ENCODE peak calls at places on chromosomes 16 and 17, in ten cellular contexts. Y is transverse colon, U is lower leg skin, Z is cardiac muscle cell, R is heart right ventricle, H is HFF-Myc, E is fibroblast of the aortic adventitia, K is GM06990, D is AG10803, T is adipocyte. W is an unnamed sample.

GRCh38 chr17:32876414-32877163 is at the start of gene MYO1D:
- DNase-seq in Y (peak), U (peak), Z (no peak), R (peak), H (no peak), E (no peak), K (peak), D (no peak), T (peak), W (peak)

GRCh38 chr17:77856551-77857305 is 101.8 kb upstream of the TNRC6C start:
- DNase-seq in Y (no peak), U (no peak), Z (no peak), R (peak), H (no peak), E (no peak), K (no peak), D (no peak), T (no peak), W (no peak)

GRCh38 chr17:27976331-27976730 is 66.1 kb upstream of the NLK start:
- DNase-seq in Y (no peak), U (no peak), Z (no peak), R (no peak), H (no peak), E (no peak), K (peak), D (no peak), T (no peak), W (no peak)

GRCh38 chr16:87918314-87918713 is 18.0 kb downstream of the CA5A start:
- DNase-seq in Y (no peak), U (peak), Z (no peak), R (no peak), H (no peak), E (peak), K (no peak), D (peak), T (no peak), W (no peak)

GRCh38 chr16:52398021-52398420 is 148.9 kb downstream of the TOX3 start:
- DNase-seq in Y (no peak), U (no peak), Z (no peak), R (no peak), H (no peak), E (no peak), K (no peak), D (no peak), T (no peak), W (no peak)

GRCh38 chr16:28623172-28623711 is 13.4 kb upstream of the SULT1A1 start:
- DNase-seq in Y (peak), U (peak), Z (peak), R (peak), H (no peak), E (peak), K (peak), D (no peak), T (no peak), W (no peak)

GRCh38 chr17:21689604-21690003 is 2.7 kb upstream of the KCNJ18 start:
- DNase-seq in Y (no peak), U (no peak), Z (peak), R (no peak), H (no peak), E (peak), K (no peak), D (peak), T (peak), W (peak)

GRCh38 chr16:46745594-46745993 is 2.5 kb downstream of the MYLK3 start:
- DNase-seq in Y (no peak), U (peak), Z (no peak), R (no peak), H (no peak), E (no peak), K (no peak), D (no peak), T (no peak), W (no peak)

GRCh38 chr17:41451154-41451728 is 10.5 kb upstream of the KRT38 start:
- DNase-seq in Y (no peak), U (no peak), Z (peak), R (no peak), H (no peak), E (peak), K (no peak), D (peak), T (no peak), W (no peak)

GRCh38 chr16:70529051-70529777 is 5.6 kb downstream of the SF3B3 start:
- DNase-seq in Y (no peak), U (no peak), Z (peak), R (no peak), H (no peak), E (peak), K (no peak), D (peak), T (peak), W (peak)

GRCh38 chr17:21208352-21208751 is 5.6 kb downstream of the TMEM11 start:
- DNase-seq in Y (no peak), U (no peak), Z (no peak), R (no peak), H (no peak), E (no peak), K (no peak), D (no peak), T (no peak), W (no peak)

GRCh38 chr17:8441690-8442089 is 6.0 kb downstream of the NDEL1 start:
- DNase-seq in Y (no peak), U (no peak), Z (no peak), R (no peak), H (no peak), E (no peak), K (no peak), D (no peak), T (no peak), W (no peak)

GRCh38 chr16:89687092-89687940 is 827 bp downstream of the CDK10 start:
- DNase-seq in Y (peak), U (no peak), Z (peak), R (no peak), H (no peak), E (peak), K (no peak), D (peak), T (peak), W (peak)

GRCh38 chr16:85528528-85529387 is 84.4 kb upstream of the GSE1 start:
- DNase-seq in Y (no peak), U (no peak), Z (peak), R (no peak), H (no peak), E (no peak), K (peak), D (no peak), T (no peak), W (no peak)

GRCh38 chr17:36092228-36092627 is 2.3 kb upstream of the CCL3 start:
- DNase-seq in Y (no peak), U (no peak), Z (no peak), R (no peak), H (no peak), E (no peak), K (peak), D (no peak), T (no peak), W (no peak)

GRCh38 chr16:30896203-30896889 is at the start of gene CTF1:
- DNase-seq in Y (peak), U (peak), Z (peak), R (peak), H (peak), E (peak), K (no peak), D (peak), T (peak), W (peak)

GRCh38 chr17:8324913-8325312 is 14.7 kb upstream of the ODF4 start:
- DNase-seq in Y (no peak), U (no peak), Z (no peak), R (no peak), H (no peak), E (no peak), K (no peak), D (no peak), T (no peak), W (no peak)

GRCh38 chr17:19538095-19539039 is 4.7 kb downstream of the SLC47A1 start:
- DNase-seq in Y (peak), U (no peak), Z (no peak), R (no peak), H (no peak), E (no peak), K (no peak), D (no peak), T (no peak), W (peak)

GRCh38 chr16:57627184-57627871 is 1.1 kb upstream of the ADGRG1 start:
- DNase-seq in Y (no peak), U (no peak), Z (peak), R (no peak), H (peak), E (peak), K (no peak), D (peak), T (peak), W (no peak)

GRCh38 chr17:57879437-57880085 is 29.7 kb upstream of the MRPS23 start:
- DNase-seq in Y (no peak), U (no peak), Z (no peak), R (no peak), H (no peak), E (no peak), K (no peak), D (no peak), T (no peak), W (peak)

GRCh38 chr17:52106638-52107261 is 51.8 kb downstream of the CA10 start:
- DNase-seq in Y (peak), U (no peak), Z (peak), R (no peak), H (peak), E (peak), K (no peak), D (peak), T (peak), W (peak)

GRCh38 chr17:5203908-5204294 is 12.2 kb upstream of the ZNF594 start:
- DNase-seq in Y (no peak), U (no peak), Z (peak), R (no peak), H (no peak), E (peak), K (no peak), D (peak), T (peak), W (no peak)

GRCh38 chr16:59909262-59909661 is 1175.1 kb upstream of the GOT2 start:
- DNase-seq in Y (no peak), U (no peak), Z (no peak), R (no peak), H (no peak), E (no peak), K (no peak), D (peak), T (no peak), W (no peak)

GRCh38 chr17:82921426-82921825 is 81.6 kb upstream of the ZNF750 start:
- DNase-seq in Y (no peak), U (no peak), Z (no peak), R (no peak), H (no peak), E (no peak), K (no peak), D (no peak), T (no peak), W (no peak)

GRCh38 chr16:35631261-35631945 is 2172.0 kb downstream of the TP53TG3F start:
- DNase-seq in Y (no peak), U (no peak), Z (no peak), R (no peak), H (no peak), E (no peak), K (no peak), D (no peak), T (no peak), W (no peak)

GRCh38 chr16:19235886-19236285 is 49.6 kb upstream of the CLEC19A start:
- DNase-seq in Y (no peak), U (no peak), Z (no peak), R (no peak), H (no peak), E (no peak), K (no peak), D (no peak), T (no peak), W (no peak)

GRCh38 chr17:4998027-4998665 is 396 bp downstream of the KIF1C start:
- DNase-seq in Y (peak), U (peak), Z (no peak), R (peak), H (no peak), E (no peak), K (peak), D (peak), T (no peak), W (no peak)

GRCh38 chr17:4616456-4616855 is 25.0 kb downstream of the ALOX15 start:
- DNase-seq in Y (no peak), U (no peak), Z (no peak), R (no peak), H (no peak), E (no peak), K (no peak), D (no peak), T (no peak), W (no peak)

GRCh38 chr17:75031972-75032895 is 14.5 kb downstream of the ATP5PD start:
- DNase-seq in Y (peak), U (peak), Z (peak), R (peak), H (no peak), E (peak), K (no peak), D (peak), T (peak), W (peak)

GRCh38 chr16:55255890-55256289 is 68.1 kb upstream of the IRX6 start:
- DNase-seq in Y (no peak), U (no peak), Z (no peak), R (no peak), H (no peak), E (no peak), K (no peak), D (no peak), T (no peak), W (no peak)

GRCh38 chr17:20063665-20064648 is 54.8 kb downstream of the SPECC1 start:
- DNase-seq in Y (peak), U (peak), Z (peak), R (peak), H (peak), E (peak), K (peak), D (peak), T (peak), W (peak)

GRCh38 chr17:66904760-66905637 is 59.5 kb upstream of the CACNG4 start:
- DNase-seq in Y (no peak), U (no peak), Z (peak), R (no peak), H (no peak), E (peak), K (no peak), D (peak), T (peak), W (peak)

GRCh38 chr17:17440938-17441730 is 35.7 kb upstream of the MED9 start:
- DNase-seq in Y (no peak), U (peak), Z (no peak), R (no peak), H (no peak), E (no peak), K (no peak), D (no peak), T (no peak), W (no peak)

GRCh38 chr16:17369441-17369951 is 101.3 kb downstream of the XYLT1 start:
- DNase-seq in Y (peak), U (no peak), Z (peak), R (peak), H (no peak), E (no peak), K (peak), D (no peak), T (no peak), W (no peak)

DNA sequence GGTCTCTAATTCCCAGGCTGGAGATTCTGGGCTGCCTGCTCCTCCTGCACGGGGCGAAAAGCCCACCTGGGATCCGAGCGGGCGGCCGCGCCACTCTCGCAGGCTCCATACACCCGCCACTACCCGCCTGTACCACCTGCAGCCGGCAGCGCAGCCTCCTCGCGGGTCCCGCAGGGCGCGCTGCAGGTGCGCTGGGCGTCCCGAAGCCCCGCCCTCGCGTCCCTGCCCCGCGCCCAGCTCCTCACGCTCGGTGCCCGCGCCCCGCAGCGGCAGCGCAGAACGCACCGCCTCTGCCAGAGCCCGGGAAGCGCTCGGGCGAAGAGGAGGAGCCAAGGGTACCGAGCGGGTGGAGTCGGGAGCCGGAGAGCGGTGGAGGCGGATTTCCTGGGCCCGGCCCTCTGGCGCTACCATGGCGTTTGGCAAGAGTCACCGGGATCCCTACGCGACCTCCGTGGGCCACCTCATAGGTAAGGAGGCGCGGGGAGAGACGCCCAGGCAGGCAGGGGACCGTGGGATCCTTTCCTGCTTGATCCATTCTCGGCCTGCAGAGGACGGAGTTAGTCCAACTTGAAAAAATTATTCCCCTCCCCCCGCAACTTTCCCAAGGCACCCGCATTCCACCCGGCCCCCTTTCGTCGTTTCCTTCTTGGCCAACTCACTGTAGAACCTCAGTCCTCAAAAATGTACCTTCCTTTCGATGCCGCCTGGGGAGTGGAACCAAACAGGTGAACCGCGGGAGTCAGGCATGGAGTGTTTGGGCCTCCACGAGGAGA is at the start of gene TOM1L1:
- DNase-seq in Y (peak), U (peak), Z (peak), R (peak), H (no peak), E (peak), K (peak), D (peak), T (peak), W (peak)
- H3K4me3 ChIP-seq in Y (peak), U (peak), Z (peak), R (peak), H (peak), E (peak), K (peak), D (peak), T (peak), W (peak)

GRCh38 chr16:3459401-3460090 is 16.1 kb downstream of the NAA60 start:
- DNase-seq in Y (no peak), U (no peak), Z (no peak), R (no peak), H (no peak), E (peak), K (no peak), D (no peak), T (peak), W (peak)
- H3K4me3 ChIP-seq in Y (peak), U (no peak), Z (peak), R (peak), H (peak), E (peak), K (peak), D (peak), T (peak), W (peak)

GRCh38 chr17:50469005-50469605 is 425 bp upstream of the CHAD start:
- DNase-seq in Y (no peak), U (no peak), Z (no peak), R (no peak), H (no peak), E (no peak), K (no peak), D (no peak), T (peak), W (no peak)

GRCh38 chr17:50469671-50470305 is 1.1 kb upstream of the CHAD start:
- DNase-seq in Y (no peak), U (no peak), Z (no peak), R (no peak), H (no peak), E (no peak), K (no peak), D (no peak), T (no peak), W (no peak)

GRCh38 chr17:50467855-50468119 is 893 bp downstream of the CHAD start:
- DNase-seq in Y (no peak), U (no peak), Z (no peak), R (no peak), H (no peak), E (no peak), K (no peak), D (no peak), T (no peak), W (no peak)

GRCh38 chr17:50467114-50467854 is 1.4 kb downstream of the CHAD start:
- DNase-seq in Y (no peak), U (no peak), Z (no peak), R (no peak), H (no peak), E (no peak), K (no peak), D (no peak), T (no peak), W (no peak)

GRCh38 chr17:50468120-50469004 is at the start of gene CHAD:
- DNase-seq in Y (no peak), U (no peak), Z (peak), R (no peak), H (no peak), E (no peak), K (no peak), D (no peak), T (peak), W (no peak)
- H3K4me3 ChIP-seq in Y (peak), U (no peak), Z (no peak), R (peak), H (peak), E (peak), K (no peak), D (peak), T (no peak), W (peak)

GRCh38 chr16:10877472-10877946 is 507 bp downstream of the CIITA start:
- DNase-seq in Y (no peak), U (no peak), Z (no peak), R (no peak), H (no peak), E (no peak), K (peak), D (no peak), T (no peak), W (no peak)
- H3K4me3 ChIP-seq in Y (peak), U (no peak), Z (no peak), R (no peak), H (no peak), E (no peak), K (peak), D (no peak), T (no peak), W (no peak)

W was measured in hepatocyte.